ENCODE peak calls at places on chromosomes 6 and 20, in four cellular contexts. One of them, this sample, is unnamed. For H3K4me1 and H3K9me3, the result is how much of the 10 kb centered on the place peaks cover.

GRCh38 chr20:51514252-51514651 is 28.3 kb downstream of the NFATC2 start:
- DNase-seq in transverse colon: no peak
- DNase-seq in left ventricle myocardium inferior: no peak
- DNase-seq in cardiac muscle cell: no peak
- DNase-seq in this sample: no peak

GRCh38 chr6:11227698-11228097 is 4.8 kb downstream of the NEDD9 start:
- DNase-seq in transverse colon: no peak
- DNase-seq in cardiac muscle cell: no peak
- DNase-seq in left ventricle myocardium inferior: no peak
- DNase-seq in this sample: no peak

GRCh38 chr6:150202404-150202803 is 59.6 kb downstream of the PPP1R14C start:
- DNase-seq in left ventricle myocardium inferior: no peak
- DNase-seq in cardiac muscle cell: no peak
- DNase-seq in transverse colon: peak
- DNase-seq in this sample: no peak

GRCh38 chr6:74645108-74645849 is 560.6 kb downstream of the COL12A1 start:
- DNase-seq in cardiac muscle cell: no peak
- DNase-seq in transverse colon: no peak
- DNase-seq in left ventricle myocardium inferior: no peak
- DNase-seq in this sample: no peak

GRCh38 chr20:61066541-61066940 is 185.5 kb upstream of the CDH4 start:
- DNase-seq in left ventricle myocardium inferior: no peak
- DNase-seq in transverse colon: no peak
- DNase-seq in cardiac muscle cell: no peak
- DNase-seq in this sample: no peak

GRCh38 chr20:20456736-20457135 is 88.8 kb downstream of the INSM1 start:
- DNase-seq in cardiac muscle cell: no peak
- DNase-seq in left ventricle myocardium inferior: no peak
- DNase-seq in transverse colon: no peak
- DNase-seq in this sample: no peak

GRCh38 chr6:293185-294174 is 1.2 kb downstream of the DUSP22 start:
- DNase-seq in left ventricle myocardium inferior: no peak
- DNase-seq in cardiac muscle cell: peak
- DNase-seq in transverse colon: peak
- DNase-seq in this sample: no peak

GRCh38 chr6:159255434-159255951 is 86.3 kb downstream of the FNDC1 start:
- DNase-seq in cardiac muscle cell: no peak
- DNase-seq in left ventricle myocardium inferior: no peak
- DNase-seq in transverse colon: no peak
- DNase-seq in this sample: no peak

GRCh38 chr20:59835057-59835447 is 98.4 kb downstream of the SYCP2 start:
- DNase-seq in cardiac muscle cell: no peak
- DNase-seq in left ventricle myocardium inferior: peak
- DNase-seq in transverse colon: no peak
- DNase-seq in this sample: no peak

GRCh38 chr6:14550410-14550809 is 432.8 kb downstream of the CD83 start:
- DNase-seq in left ventricle myocardium inferior: no peak
- DNase-seq in transverse colon: peak
- DNase-seq in cardiac muscle cell: no peak
- DNase-seq in this sample: no peak

GRCh38 chr6:134564705-134565104 is 246.8 kb upstream of the SGK1 start:
- DNase-seq in cardiac muscle cell: no peak
- DNase-seq in transverse colon: no peak
- DNase-seq in left ventricle myocardium inferior: no peak
- DNase-seq in this sample: no peak

GRCh38 chr20:53981752-53982437 is 88.5 kb downstream of the BCAS1 start:
- DNase-seq in left ventricle myocardium inferior: no peak
- DNase-seq in cardiac muscle cell: no peak
- DNase-seq in transverse colon: no peak
- DNase-seq in this sample: no peak

GRCh38 chr20:859661-860294 is 26.3 kb downstream of the FAM110A start:
- DNase-seq in left ventricle myocardium inferior: no peak
- DNase-seq in cardiac muscle cell: no peak
- DNase-seq in transverse colon: no peak
- DNase-seq in this sample: no peak

GRCh38 chr20:58609026-58609425 is 42.1 kb upstream of the STX16 start:
- DNase-seq in cardiac muscle cell: no peak
- DNase-seq in transverse colon: no peak
- DNase-seq in left ventricle myocardium inferior: no peak
- DNase-seq in this sample: no peak

GRCh38 chr6:77292564-77293546 is 170.4 kb downstream of the HTR1B start:
- DNase-seq in cardiac muscle cell: no peak
- DNase-seq in left ventricle myocardium inferior: no peak
- DNase-seq in transverse colon: no peak
- DNase-seq in this sample: no peak

GRCh38 chr6:116410945-116411623 is 40.3 kb downstream of the DSE start:
- DNase-seq in transverse colon: no peak
- DNase-seq in left ventricle myocardium inferior: peak
- DNase-seq in cardiac muscle cell: peak
- DNase-seq in this sample: peak

GRCh38 chr6:20403766-20404640 is 2.3 kb downstream of the E2F3 start:
- DNase-seq in left ventricle myocardium inferior: no peak
- DNase-seq in transverse colon: peak
- DNase-seq in cardiac muscle cell: peak
- DNase-seq in this sample: peak

GRCh38 chr6:45969026-45969425 is 46.6 kb downstream of the CLIC5 start:
- DNase-seq in transverse colon: peak
- DNase-seq in cardiac muscle cell: no peak
- DNase-seq in left ventricle myocardium inferior: no peak
- DNase-seq in this sample: no peak

GRCh38 chr6:102619585-102619984 is 1226.1 kb downstream of the GRIK2 start:
- DNase-seq in transverse colon: no peak
- DNase-seq in cardiac muscle cell: peak
- DNase-seq in left ventricle myocardium inferior: no peak
- DNase-seq in this sample: no peak

GRCh38 chr6:35675871-35676459 is 12.8 kb downstream of the FKBP5 start:
- DNase-seq in transverse colon: no peak
- DNase-seq in left ventricle myocardium inferior: no peak
- DNase-seq in cardiac muscle cell: no peak
- DNase-seq in this sample: no peak

GRCh38 chr6:41504526-41505021 is 41.6 kb upstream of the FOXP4 start:
- DNase-seq in transverse colon: no peak
- DNase-seq in left ventricle myocardium inferior: no peak
- DNase-seq in cardiac muscle cell: no peak
- DNase-seq in this sample: no peak

GRCh38 chr6:16244869-16245451 is 6.6 kb downstream of the GMPR start:
- DNase-seq in left ventricle myocardium inferior: no peak
- DNase-seq in transverse colon: no peak
- DNase-seq in cardiac muscle cell: peak
- DNase-seq in this sample: no peak

GRCh38 chr20:48740714-48741113 is 87.1 kb downstream of the PREX1 start:
- DNase-seq in cardiac muscle cell: no peak
- DNase-seq in transverse colon: no peak
- DNase-seq in left ventricle myocardium inferior: no peak
- DNase-seq in this sample: no peak

GRCh38 chr6:16430661-16431089 is 192.3 kb downstream of the GMPR start:
- DNase-seq in left ventricle myocardium inferior: no peak
- DNase-seq in transverse colon: no peak
- DNase-seq in cardiac muscle cell: no peak
- DNase-seq in this sample: no peak

GRCh38 chr6:72149715-72150114 is 263.4 kb downstream of the RIMS1 start:
- DNase-seq in cardiac muscle cell: no peak
- DNase-seq in left ventricle myocardium inferior: no peak
- DNase-seq in transverse colon: no peak
- DNase-seq in this sample: no peak

GRCh38 chr20:53829706-53830521 is 236.3 kb upstream of the ZNF217 start:
- DNase-seq in cardiac muscle cell: no peak
- DNase-seq in left ventricle myocardium inferior: no peak
- DNase-seq in transverse colon: peak
- DNase-seq in this sample: no peak

GRCh38 chr20:60512436-60512835 is 554.2 kb downstream of the CDH26 start:
- DNase-seq in cardiac muscle cell: no peak
- DNase-seq in left ventricle myocardium inferior: no peak
- DNase-seq in transverse colon: no peak
- DNase-seq in this sample: no peak

GRCh38 chr6:158784505-158784904 is 34.7 kb downstream of the EZR start:
- DNase-seq in left ventricle myocardium inferior: no peak
- DNase-seq in transverse colon: no peak
- DNase-seq in cardiac muscle cell: no peak
- DNase-seq in this sample: peak

GRCh38 chr6:11025911-11026635 is 18.0 kb downstream of the ELOVL2 start:
- DNase-seq in cardiac muscle cell: peak
- DNase-seq in left ventricle myocardium inferior: no peak
- DNase-seq in transverse colon: no peak
- DNase-seq in this sample: no peak

GRCh38 chr6:24775520-24776058 is 852 bp downstream of the GMNN start:
- DNase-seq in transverse colon: no peak
- DNase-seq in cardiac muscle cell: peak
- DNase-seq in left ventricle myocardium inferior: no peak
- DNase-seq in this sample: no peak

GRCh38 chr6:124297507-124297906 is 493.8 kb downstream of the NKAIN2 start:
- DNase-seq in cardiac muscle cell: no peak
- DNase-seq in left ventricle myocardium inferior: no peak
- DNase-seq in transverse colon: no peak
- DNase-seq in this sample: no peak

GRCh38 chr20:38303908-38304379 is at the start of gene BPI:
- DNase-seq in cardiac muscle cell: no peak
- DNase-seq in left ventricle myocardium inferior: peak
- DNase-seq in transverse colon: no peak
- DNase-seq in this sample: peak

GRCh38 chr6:167832497-167833395 is 6.0 kb downstream of the AFDN start:
- DNase-seq in transverse colon: no peak
- DNase-seq in left ventricle myocardium inferior: no peak
- DNase-seq in cardiac muscle cell: no peak
- DNase-seq in this sample: no peak

GRCh38 chr20:50251383-50251748 is 60.7 kb downstream of the CEBPB start:
- DNase-seq in cardiac muscle cell: no peak
- DNase-seq in transverse colon: no peak
- DNase-seq in left ventricle myocardium inferior: no peak
- DNase-seq in this sample: no peak

GRCh38 chr20:45832619-45833018 is 980 bp upstream of the SNX21 start:
- DNase-seq in left ventricle myocardium inferior: no peak
- DNase-seq in transverse colon: no peak
- DNase-seq in cardiac muscle cell: no peak
- DNase-seq in this sample: no peak
- H3K4me1 ChIP-seq in left ventricle myocardium inferior: half or more
- H3K4me1 ChIP-seq in transverse colon: under half
- H3K4me1 ChIP-seq in cardiac muscle cell: under half
- H3K4me1 ChIP-seq in this sample: under half

GRCh38 chr20:33696448-33696847 is 10.3 kb upstream of the E2F1 start:
- DNase-seq in left ventricle myocardium inferior: no peak
- DNase-seq in cardiac muscle cell: no peak
- DNase-seq in transverse colon: no peak
- DNase-seq in this sample: no peak
- H3K9me3 ChIP-seq in left ventricle myocardium inferior: under half
- H3K9me3 ChIP-seq in cardiac muscle cell: under half
- H3K9me3 ChIP-seq in transverse colon: under half
- H3K9me3 ChIP-seq in this sample: under half

GRCh38 chr6:143965503-143966171 is 42.4 kb downstream of the PLAGL1 start:
- DNase-seq in left ventricle myocardium inferior: no peak
- DNase-seq in transverse colon: no peak
- DNase-seq in cardiac muscle cell: no peak
- DNase-seq in this sample: no peak

GRCh38 chr6:143964667-143965066 is 43.4 kb downstream of the PLAGL1 start:
- DNase-seq in cardiac muscle cell: no peak
- DNase-seq in transverse colon: no peak
- DNase-seq in left ventricle myocardium inferior: no peak
- DNase-seq in this sample: no peak

GRCh38 chr6:143967861-143968498 is 40.1 kb downstream of the PLAGL1 start:
- DNase-seq in transverse colon: no peak
- DNase-seq in left ventricle myocardium inferior: no peak
- DNase-seq in cardiac muscle cell: no peak
- DNase-seq in this sample: no peak

GRCh38 chr6:143969077-143969476 is 39.0 kb downstream of the PLAGL1 start:
- DNase-seq in left ventricle myocardium inferior: no peak
- DNase-seq in cardiac muscle cell: no peak
- DNase-seq in transverse colon: no peak
- DNase-seq in this sample: no peak

DNA sequence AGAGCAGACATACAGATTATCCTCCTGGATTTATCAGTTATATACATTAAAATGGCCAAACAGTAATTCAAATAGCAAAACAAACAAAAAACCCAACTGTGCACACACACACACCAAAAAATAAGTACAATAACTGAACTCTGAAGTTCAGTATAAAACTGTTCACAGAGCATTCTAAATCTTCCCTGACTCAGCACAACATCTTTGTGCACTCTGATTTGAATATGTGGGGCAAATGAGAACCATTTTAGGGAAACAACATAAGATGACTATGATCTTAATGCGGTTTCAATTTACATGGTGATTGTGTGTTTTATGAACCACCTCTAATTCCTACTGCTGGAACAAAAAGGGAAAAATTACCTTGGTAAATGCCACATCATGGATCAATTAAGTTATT is 41.8 kb downstream of the PLAGL1 start:
- DNase-seq in left ventricle myocardium inferior: no peak
- DNase-seq in transverse colon: no peak
- DNase-seq in cardiac muscle cell: no peak
- DNase-seq in this sample: no peak
- H3K4me1 ChIP-seq in left ventricle myocardium inferior: half or more
- H3K4me1 ChIP-seq in transverse colon: under half
- H3K4me1 ChIP-seq in cardiac muscle cell: under half
- H3K4me1 ChIP-seq in this sample: half or more

DNA sequence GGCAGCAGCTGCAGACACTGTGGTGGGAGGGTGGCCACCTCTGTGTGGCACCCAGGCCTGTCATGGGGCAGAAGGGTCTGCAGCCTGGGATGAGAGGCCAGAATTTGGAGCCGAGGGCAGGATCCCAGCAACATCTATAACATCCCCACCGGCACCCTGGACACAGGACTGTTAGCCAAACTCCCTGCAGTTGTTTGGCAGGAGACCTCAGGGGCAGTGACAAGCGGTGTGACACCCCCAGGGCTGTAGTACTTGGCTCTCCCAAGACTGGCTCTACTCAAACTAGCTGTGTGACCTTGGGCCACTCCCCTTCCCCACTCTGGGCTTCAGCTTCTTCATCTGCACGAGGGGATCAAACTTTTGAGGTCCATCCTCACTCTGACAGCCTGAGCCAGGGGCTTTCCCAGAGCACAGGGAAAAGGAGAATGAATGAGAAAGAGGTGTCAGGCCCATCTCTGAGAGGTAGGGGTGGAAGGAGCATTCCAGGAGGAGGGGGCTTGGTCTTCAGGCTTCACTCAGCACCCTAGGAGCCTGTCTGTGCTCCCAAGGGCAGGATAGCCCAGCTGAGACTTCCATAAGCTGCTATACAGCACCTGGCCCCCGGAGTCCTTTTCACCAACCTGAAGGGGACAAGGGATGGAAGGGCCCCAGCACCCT is 64.0 kb downstream of the MDGA1 start:
- DNase-seq in transverse colon: no peak
- DNase-seq in cardiac muscle cell: no peak
- DNase-seq in left ventricle myocardium inferior: no peak
- DNase-seq in this sample: no peak
- H3K9me3 ChIP-seq in transverse colon: under half
- H3K9me3 ChIP-seq in cardiac muscle cell: under half
- H3K9me3 ChIP-seq in left ventricle myocardium inferior: under half
- H3K9me3 ChIP-seq in this sample: under half

This sample was measured in adrenal gland.